ENCODE peak calls at places on chromosomes 5 and 9, in six cellular contexts. Y, I, Q, L, S and V are unnamed samples.

GRCh38 chr9:113187935-113188595 is 33.0 kb downstream of the FKBP15 start:
- DNase-seq in Y (no peak), I (no peak), Q (no peak), L (no peak), S (no peak), V (no peak)

GRCh38 chr9:108053555-108054061 is 564.0 kb upstream of the KLF4 start:
- DNase-seq in Y (no peak), I (peak), Q (peak), L (no peak), S (no peak), V (no peak)

GRCh38 chr9:81517954-81518353 is 171.4 kb downstream of the TLE1 start:
- DNase-seq in Y (no peak), I (no peak), Q (peak), L (no peak), S (no peak), V (no peak)

GRCh38 chr9:83765376-83765775 is 52.2 kb downstream of the GKAP1 start:
- DNase-seq in Y (no peak), I (no peak), Q (no peak), L (no peak), S (no peak), V (no peak)

GRCh38 chr9:88835772-88836171 is 155.5 kb upstream of the S1PR3 start:
- DNase-seq in Y (no peak), I (no peak), Q (no peak), L (no peak), S (no peak), V (no peak)

GRCh38 chr5:111099058-111099778 is 7.1 kb downstream of the WDR36 start:
- DNase-seq in Y (no peak), I (no peak), Q (no peak), L (no peak), S (no peak), V (no peak)

GRCh38 chr5:8906303-8906967 is 639.4 kb downstream of the SEMA5A start:
- DNase-seq in Y (no peak), I (no peak), Q (no peak), L (no peak), S (no peak), V (no peak)

GRCh38 chr5:6459896-6460295 is 11.2 kb downstream of the UBE2QL1 start:
- DNase-seq in Y (no peak), I (no peak), Q (no peak), L (no peak), S (no peak), V (no peak)

GRCh38 chr5:124088289-124089064 is 576.5 kb downstream of the CSNK1G3 start:
- DNase-seq in Y (no peak), I (peak), Q (no peak), L (no peak), S (no peak), V (no peak)

GRCh38 chr5:71839049-71839834 is 120.2 kb downstream of the CARTPT start:
- DNase-seq in Y (no peak), I (no peak), Q (peak), L (no peak), S (no peak), V (no peak)

GRCh38 chr9:18163146-18163545 is 310.8 kb upstream of the ADAMTSL1 start:
- DNase-seq in Y (no peak), I (no peak), Q (no peak), L (no peak), S (no peak), V (no peak)

GRCh38 chr5:123099514-123100151 is 10.6 kb downstream of the PRDM6 start:
- DNase-seq in Y (no peak), I (peak), Q (no peak), L (no peak), S (no peak), V (peak)

GRCh38 chr9:109556061-109556460 is 58.0 kb upstream of the PTPN3 start:
- DNase-seq in Y (no peak), I (no peak), Q (no peak), L (no peak), S (no peak), V (no peak)

GRCh38 chr9:438961-439768 is 224.5 kb downstream of the DOCK8 start:
- DNase-seq in Y (no peak), I (no peak), Q (no peak), L (no peak), S (no peak), V (no peak)

GRCh38 chr5:134084570-134084969 is 29.9 kb upstream of the TCF7 start:
- DNase-seq in Y (no peak), I (no peak), Q (no peak), L (no peak), S (no peak), V (no peak)

GRCh38 chr9:129584136-129584535 is 36.8 kb downstream of the C9orf50 start:
- DNase-seq in Y (peak), I (peak), Q (no peak), L (peak), S (peak), V (peak)

GRCh38 chr9:114694146-114694545 is 12.2 kb upstream of the TEX48 start:
- DNase-seq in Y (no peak), I (no peak), Q (no peak), L (no peak), S (no peak), V (no peak)

GRCh38 chr9:89935115-89935514 is 330.3 kb downstream of the GADD45G start:
- DNase-seq in Y (no peak), I (peak), Q (peak), L (no peak), S (no peak), V (no peak)

GRCh38 chr9:133758228-133758627 is 20.1 kb upstream of the SARDH start:
- DNase-seq in Y (no peak), I (no peak), Q (no peak), L (peak), S (no peak), V (no peak)

GRCh38 chr9:29556317-29556716 is 1983.0 kb upstream of the C9orf72 start:
- DNase-seq in Y (no peak), I (no peak), Q (no peak), L (no peak), S (no peak), V (no peak)

GRCh38 chr5:123545506-123545905 is 33.5 kb downstream of the CSNK1G3 start:
- DNase-seq in Y (no peak), I (no peak), Q (no peak), L (no peak), S (peak), V (peak)

GRCh38 chr5:170427672-170428236 is 38.6 kb upstream of the KCNMB1 start:
- DNase-seq in Y (no peak), I (no peak), Q (peak), L (no peak), S (no peak), V (no peak)

GRCh38 chr5:28174691-28175090 is 1136.3 kb upstream of the CDH9 start:
- DNase-seq in Y (no peak), I (no peak), Q (no peak), L (no peak), S (no peak), V (no peak)

GRCh38 chr9:16147726-16148125 is 594.9 kb downstream of the CCDC171 start:
- DNase-seq in Y (no peak), I (no peak), Q (no peak), L (no peak), S (no peak), V (no peak)

GRCh38 chr5:32961066-32961429 is 249.9 kb downstream of the NPR3 start:
- DNase-seq in Y (no peak), I (no peak), Q (no peak), L (no peak), S (no peak), V (no peak)

GRCh38 chr5:65440456-65440855 is 41.3 kb downstream of the ADAMTS6 start:
- DNase-seq in Y (no peak), I (peak), Q (no peak), L (no peak), S (no peak), V (no peak)

GRCh38 chr5:134432677-134433359 is 21.1 kb upstream of the CDKN2AIPNL start:
- DNase-seq in Y (no peak), I (no peak), Q (no peak), L (no peak), S (no peak), V (no peak)

GRCh38 chr9:125990793-125991220 is 243.6 kb downstream of the PBX3 start:
- DNase-seq in Y (no peak), I (no peak), Q (no peak), L (no peak), S (no peak), V (no peak)

GRCh38 chr5:59856324-59856723 is 37.2 kb downstream of the PDE4D start:
- DNase-seq in Y (no peak), I (no peak), Q (no peak), L (no peak), S (no peak), V (no peak)

GRCh38 chr9:133304158-133304470 is 29.1 kb upstream of the ABO start:
- DNase-seq in Y (no peak), I (no peak), Q (no peak), L (no peak), S (no peak), V (no peak)

GRCh38 chr5:162939962-162940361 is 497.4 kb upstream of the CCNG1 start:
- DNase-seq in Y (no peak), I (no peak), Q (no peak), L (no peak), S (no peak), V (no peak)

GRCh38 chr5:124649548-124650501 is 96.6 kb downstream of the ZNF608 start:
- DNase-seq in Y (peak), I (peak), Q (peak), L (peak), S (peak), V (peak)

GRCh38 chr9:114899461-114899860 is 30.9 kb downstream of the TNFSF8 start:
- DNase-seq in Y (no peak), I (peak), Q (peak), L (no peak), S (no peak), V (no peak)

GRCh38 chr5:177350776-177351391 is 584 bp downstream of the LMAN2 start:
- DNase-seq in Y (no peak), I (no peak), Q (no peak), L (no peak), S (no peak), V (no peak)

GRCh38 chr9:136536721-136537241 is 9.1 kb downstream of the NOTCH1 start:
- DNase-seq in Y (no peak), I (no peak), Q (no peak), L (no peak), S (no peak), V (no peak)

GRCh38 chr5:145978672-145979071 is 42.3 kb downstream of the SH3RF2 start:
- DNase-seq in Y (no peak), I (no peak), Q (no peak), L (no peak), S (no peak), V (no peak)

GRCh38 chr9:132506907-132507669 is 75.3 kb upstream of the BARHL1 start:
- DNase-seq in Y (no peak), I (no peak), Q (no peak), L (no peak), S (no peak), V (no peak)

GRCh38 chr9:127148014-127148413 is 25.6 kb upstream of the ANGPTL2 start:
- DNase-seq in Y (no peak), I (no peak), Q (no peak), L (no peak), S (no peak), V (no peak)

GRCh38 chr5:135238622-135239460 is 160.2 kb downstream of the MACROH2A1 start:
- DNase-seq in Y (no peak), I (no peak), Q (no peak), L (peak), S (no peak), V (no peak)